ENCODE peak calls at places on chromosomes 4 and X, in ten cellular contexts. One of them, this sample, is unnamed.

GRCh38 chrX:43557792-43558191 is 98.3 kb upstream of the MAOA start:
- DNase-seq in suprapubic skin: no peak
- DNase-seq in cardiac muscle cell: peak; percentile 75
- DNase-seq in psoas muscle: no peak
- DNase-seq in uterus: peak; percentile 27
- DNase-seq in right atrium auricular region: peak; percentile 62
- DNase-seq in mammary epithelial cell: peak; percentile 31
- DNase-seq in upper lobe of right lung: no peak
- DNase-seq in IMR-90: peak; percentile 49
- DNase-seq in spleen: no peak
- DNase-seq in this sample: peak; percentile 21

GRCh38 chr4:41214158-41215146 is at the start of gene APBB2:
- DNase-seq in spleen: peak; percentile 87
- DNase-seq in suprapubic skin: peak; percentile 94
- DNase-seq in right atrium auricular region: peak; percentile 93
- DNase-seq in IMR-90: peak; percentile 97
- DNase-seq in upper lobe of right lung: peak; percentile 97
- DNase-seq in cardiac muscle cell: peak; percentile 99
- DNase-seq in mammary epithelial cell: peak; percentile 96
- DNase-seq in uterus: peak; percentile 95
- DNase-seq in psoas muscle: peak; percentile 96
- DNase-seq in this sample: peak; percentile 94

GRCh38 chr4:165096776-165097175 is 15.9 kb downstream of the TMEM192 start:
- DNase-seq in spleen: no peak
- DNase-seq in upper lobe of right lung: no peak
- DNase-seq in right atrium auricular region: peak; percentile 9
- DNase-seq in uterus: no peak
- DNase-seq in suprapubic skin: no peak
- DNase-seq in cardiac muscle cell: peak; percentile 49
- DNase-seq in mammary epithelial cell: no peak
- DNase-seq in psoas muscle: no peak
- DNase-seq in IMR-90: peak; percentile 44
- DNase-seq in this sample: no peak

GRCh38 chr4:185426960-185427688 is 1.4 kb upstream of the UFSP2 start:
- DNase-seq in suprapubic skin: no peak
- DNase-seq in mammary epithelial cell: peak; percentile 54
- DNase-seq in cardiac muscle cell: no peak
- DNase-seq in uterus: no peak
- DNase-seq in spleen: no peak
- DNase-seq in IMR-90: no peak
- DNase-seq in upper lobe of right lung: no peak
- DNase-seq in right atrium auricular region: no peak
- DNase-seq in psoas muscle: no peak
- DNase-seq in this sample: no peak

GRCh38 chr4:68082758-68083157 is 46.9 kb downstream of the TMPRSS11F start:
- DNase-seq in psoas muscle: no peak
- DNase-seq in cardiac muscle cell: no peak
- DNase-seq in IMR-90: no peak
- DNase-seq in uterus: no peak
- DNase-seq in right atrium auricular region: no peak
- DNase-seq in upper lobe of right lung: no peak
- DNase-seq in spleen: peak; percentile 35
- DNase-seq in mammary epithelial cell: no peak
- DNase-seq in suprapubic skin: no peak
- DNase-seq in this sample: no peak

GRCh38 chr4:176792348-176793059 is at the start of gene VEGFC:
- DNase-seq in suprapubic skin: peak; percentile 80
- DNase-seq in psoas muscle: peak; percentile 78
- DNase-seq in IMR-90: peak; percentile 73
- DNase-seq in uterus: peak; percentile 55
- DNase-seq in right atrium auricular region: no peak
- DNase-seq in upper lobe of right lung: peak; percentile 75
- DNase-seq in spleen: peak; percentile 73
- DNase-seq in mammary epithelial cell: peak; percentile 73
- DNase-seq in cardiac muscle cell: peak; percentile 85
- DNase-seq in this sample: peak; percentile 68

GRCh38 chrX:14598330-14598729 is 69.0 kb downstream of the GLRA2 start:
- DNase-seq in mammary epithelial cell: no peak
- DNase-seq in right atrium auricular region: no peak
- DNase-seq in suprapubic skin: no peak
- DNase-seq in psoas muscle: no peak
- DNase-seq in cardiac muscle cell: no peak
- DNase-seq in uterus: no peak
- DNase-seq in spleen: no peak
- DNase-seq in upper lobe of right lung: no peak
- DNase-seq in IMR-90: no peak
- DNase-seq in this sample: no peak

GRCh38 chrX:18426004-18426320 is 554 bp downstream of the CDKL5 start:
- DNase-seq in IMR-90: no peak
- DNase-seq in upper lobe of right lung: no peak
- DNase-seq in cardiac muscle cell: no peak
- DNase-seq in mammary epithelial cell: no peak
- DNase-seq in psoas muscle: no peak
- DNase-seq in spleen: peak; percentile 86
- DNase-seq in uterus: no peak
- DNase-seq in right atrium auricular region: no peak
- DNase-seq in suprapubic skin: no peak
- DNase-seq in this sample: no peak

GRCh38 chr4:80566203-80566872 is 230.8 kb downstream of the CFAP299 start:
- DNase-seq in psoas muscle: no peak
- DNase-seq in spleen: no peak
- DNase-seq in upper lobe of right lung: no peak
- DNase-seq in IMR-90: no peak
- DNase-seq in suprapubic skin: no peak
- DNase-seq in uterus: no peak
- DNase-seq in right atrium auricular region: no peak
- DNase-seq in cardiac muscle cell: no peak
- DNase-seq in mammary epithelial cell: no peak
- DNase-seq in this sample: no peak

GRCh38 chr4:71257761-71258160 is 81.1 kb upstream of the SLC4A4 start:
- DNase-seq in upper lobe of right lung: no peak
- DNase-seq in psoas muscle: no peak
- DNase-seq in suprapubic skin: no peak
- DNase-seq in IMR-90: peak; percentile 21
- DNase-seq in cardiac muscle cell: no peak
- DNase-seq in uterus: no peak
- DNase-seq in mammary epithelial cell: no peak
- DNase-seq in right atrium auricular region: no peak
- DNase-seq in spleen: no peak
- DNase-seq in this sample: no peak

GRCh38 chr4:41307633-41308032 is 50.9 kb downstream of the UCHL1 start:
- DNase-seq in cardiac muscle cell: peak; percentile 22
- DNase-seq in mammary epithelial cell: no peak
- DNase-seq in IMR-90: no peak
- DNase-seq in upper lobe of right lung: no peak
- DNase-seq in right atrium auricular region: no peak
- DNase-seq in spleen: no peak
- DNase-seq in suprapubic skin: no peak
- DNase-seq in uterus: no peak
- DNase-seq in psoas muscle: no peak
- DNase-seq in this sample: no peak

GRCh38 chr4:85966308-85966882 is 393.5 kb downstream of the MAPK10 start:
- DNase-seq in spleen: no peak
- DNase-seq in right atrium auricular region: no peak
- DNase-seq in uterus: no peak
- DNase-seq in mammary epithelial cell: no peak
- DNase-seq in IMR-90: no peak
- DNase-seq in suprapubic skin: no peak
- DNase-seq in cardiac muscle cell: peak; percentile 70
- DNase-seq in psoas muscle: no peak
- DNase-seq in upper lobe of right lung: no peak
- DNase-seq in this sample: no peak

GRCh38 chr4:69760455-69760854 is at the start of gene SULT1B1:
- DNase-seq in suprapubic skin: no peak
- DNase-seq in cardiac muscle cell: peak; percentile 71
- DNase-seq in mammary epithelial cell: peak; percentile 58
- DNase-seq in right atrium auricular region: no peak
- DNase-seq in upper lobe of right lung: no peak
- DNase-seq in psoas muscle: no peak
- DNase-seq in IMR-90: peak; percentile 43
- DNase-seq in uterus: no peak
- DNase-seq in spleen: peak; percentile 78
- DNase-seq in this sample: peak; percentile 13

GRCh38 chrX:21657318-21658151 is 595 bp downstream of the KLHL34 start:
- DNase-seq in upper lobe of right lung: peak; percentile 40
- DNase-seq in uterus: no peak
- DNase-seq in psoas muscle: peak; percentile 66
- DNase-seq in right atrium auricular region: no peak
- DNase-seq in spleen: peak; percentile 71
- DNase-seq in suprapubic skin: no peak
- DNase-seq in mammary epithelial cell: no peak
- DNase-seq in IMR-90: no peak
- DNase-seq in cardiac muscle cell: no peak
- DNase-seq in this sample: no peak

GRCh38 chr4:2445571-2445970 is 23.3 kb upstream of the RNF4 start:
- DNase-seq in uterus: no peak
- DNase-seq in cardiac muscle cell: no peak
- DNase-seq in IMR-90: no peak
- DNase-seq in spleen: no peak
- DNase-seq in psoas muscle: peak; percentile 1
- DNase-seq in upper lobe of right lung: no peak
- DNase-seq in suprapubic skin: no peak
- DNase-seq in right atrium auricular region: no peak
- DNase-seq in mammary epithelial cell: no peak
- DNase-seq in this sample: no peak

GRCh38 chrX:137915466-137915865 is 349.5 kb downstream of the ZIC3 start:
- DNase-seq in spleen: no peak
- DNase-seq in cardiac muscle cell: no peak
- DNase-seq in mammary epithelial cell: no peak
- DNase-seq in psoas muscle: no peak
- DNase-seq in suprapubic skin: no peak
- DNase-seq in uterus: no peak
- DNase-seq in IMR-90: no peak
- DNase-seq in right atrium auricular region: no peak
- DNase-seq in upper lobe of right lung: no peak
- DNase-seq in this sample: no peak

GRCh38 chr4:132065940-132066495 is 1083.1 kb upstream of the PCDH10 start:
- DNase-seq in psoas muscle: no peak
- DNase-seq in right atrium auricular region: no peak
- DNase-seq in IMR-90: peak; percentile 71
- DNase-seq in mammary epithelial cell: peak; percentile 65
- DNase-seq in upper lobe of right lung: no peak
- DNase-seq in suprapubic skin: no peak
- DNase-seq in cardiac muscle cell: no peak
- DNase-seq in spleen: no peak
- DNase-seq in uterus: no peak
- DNase-seq in this sample: no peak

GRCh38 chr4:132062611-132063239 is 1086.4 kb upstream of the PCDH10 start:
- DNase-seq in uterus: no peak
- DNase-seq in upper lobe of right lung: no peak
- DNase-seq in IMR-90: no peak
- DNase-seq in suprapubic skin: no peak
- DNase-seq in cardiac muscle cell: no peak
- DNase-seq in spleen: no peak
- DNase-seq in right atrium auricular region: no peak
- DNase-seq in mammary epithelial cell: no peak
- DNase-seq in psoas muscle: no peak
- DNase-seq in this sample: no peak

GRCh38 chr4:132059227-132059626 is 1089.9 kb upstream of the PCDH10 start:
- DNase-seq in mammary epithelial cell: peak; percentile 56
- DNase-seq in IMR-90: no peak
- DNase-seq in right atrium auricular region: no peak
- DNase-seq in cardiac muscle cell: no peak
- DNase-seq in spleen: no peak
- DNase-seq in upper lobe of right lung: no peak
- DNase-seq in suprapubic skin: no peak
- DNase-seq in uterus: no peak
- DNase-seq in psoas muscle: no peak
- DNase-seq in this sample: no peak

GRCh38 chr4:132063829-132064228 is 1085.3 kb upstream of the PCDH10 start:
- DNase-seq in suprapubic skin: no peak
- DNase-seq in upper lobe of right lung: no peak
- DNase-seq in spleen: no peak
- DNase-seq in mammary epithelial cell: no peak
- DNase-seq in cardiac muscle cell: peak; percentile 90
- DNase-seq in psoas muscle: no peak
- DNase-seq in IMR-90: peak; percentile 55
- DNase-seq in right atrium auricular region: no peak
- DNase-seq in uterus: no peak
- DNase-seq in this sample: no peak
- H3K4me3 ChIP-seq in suprapubic skin: no peak overlapping the region
- H3K4me3 ChIP-seq in upper lobe of right lung: no peak overlapping the region
- H3K4me3 ChIP-seq in spleen: no peak overlapping the region
- H3K4me3 ChIP-seq in mammary epithelial cell: no peak overlapping the region
- H3K4me3 ChIP-seq in cardiac muscle cell: no peak overlapping the region
- H3K4me3 ChIP-seq in psoas muscle: no peak overlapping the region
- H3K4me3 ChIP-seq in IMR-90: no peak overlapping the region
- H3K4me3 ChIP-seq in right atrium auricular region: no peak overlapping the region
- H3K4me3 ChIP-seq in uterus: no peak overlapping the region
- H3K4me3 ChIP-seq in this sample: no peak overlapping the region

GRCh38 chrX:68754406-68754805 is 74.4 kb upstream of the EFNB1 start:
- DNase-seq in IMR-90: no peak
- DNase-seq in psoas muscle: no peak
- DNase-seq in spleen: peak; percentile 19
- DNase-seq in mammary epithelial cell: no peak
- DNase-seq in uterus: no peak
- DNase-seq in suprapubic skin: no peak
- DNase-seq in upper lobe of right lung: no peak
- DNase-seq in right atrium auricular region: peak; percentile 26
- DNase-seq in cardiac muscle cell: no peak
- DNase-seq in this sample: no peak
- H3K9me3 ChIP-seq in IMR-90: peaks cover 4% of the 10 kb centered on the region
- H3K9me3 ChIP-seq in psoas muscle: no peaks in the 10 kb centered on the region
- H3K9me3 ChIP-seq in spleen: no peaks in the 10 kb centered on the region
- H3K9me3 ChIP-seq in mammary epithelial cell: no peaks in the 10 kb centered on the region
- H3K9me3 ChIP-seq in uterus: no peaks in the 10 kb centered on the region
- H3K9me3 ChIP-seq in suprapubic skin: no peaks in the 10 kb centered on the region
- H3K9me3 ChIP-seq in upper lobe of right lung: no peaks in the 10 kb centered on the region
- H3K9me3 ChIP-seq in right atrium auricular region: no peaks in the 10 kb centered on the region
- H3K9me3 ChIP-seq in cardiac muscle cell: no peaks in the 10 kb centered on the region
- H3K9me3 ChIP-seq in this sample: no peaks in the 10 kb centered on the region

GRCh38 chr4:171650543-171650942 is 162.7 kb upstream of the GALNTL6 start:
- DNase-seq in uterus: no peak
- DNase-seq in spleen: no peak
- DNase-seq in cardiac muscle cell: no peak
- DNase-seq in mammary epithelial cell: no peak
- DNase-seq in upper lobe of right lung: no peak
- DNase-seq in psoas muscle: no peak
- DNase-seq in right atrium auricular region: no peak
- DNase-seq in IMR-90: no peak
- DNase-seq in suprapubic skin: no peak
- DNase-seq in this sample: no peak
- TF ChIP-seq CTCF in uterus: no peak
- TF ChIP-seq CTCF in spleen: no peak
- TF ChIP-seq CTCF in cardiac muscle cell: no peak
- TF ChIP-seq CTCF in mammary epithelial cell: no peak
- TF ChIP-seq CTCF in upper lobe of right lung: no peak
- TF ChIP-seq CTCF in psoas muscle: no peak
- TF ChIP-seq CTCF in right atrium auricular region: no peak
- TF ChIP-seq CTCF in IMR-90: no peak
- TF ChIP-seq CTCF in suprapubic skin: no peak
- TF ChIP-seq CTCF in this sample: no peak

GRCh38 chr4:73853246-73853704 is at the start of gene PF4V1:
- DNase-seq in right atrium auricular region: no peak
- DNase-seq in spleen: peak; percentile 75
- DNase-seq in uterus: no peak
- DNase-seq in cardiac muscle cell: peak; percentile 50
- DNase-seq in mammary epithelial cell: no peak
- DNase-seq in psoas muscle: peak; percentile 63
- DNase-seq in IMR-90: no peak
- DNase-seq in upper lobe of right lung: peak; percentile 70
- DNase-seq in suprapubic skin: peak; percentile 79
- DNase-seq in this sample: no peak
- H3K4me3 ChIP-seq in right atrium auricular region: no peak within 1 kb of the TSS
- H3K4me3 ChIP-seq in spleen: peak within 1 kb of the TSS; percentile 8
- H3K4me3 ChIP-seq in uterus: no peak within 1 kb of the TSS
- H3K4me3 ChIP-seq in cardiac muscle cell: no peak within 1 kb of the TSS
- H3K4me3 ChIP-seq in mammary epithelial cell: peak within 1 kb of the TSS; percentile 11
- H3K4me3 ChIP-seq in psoas muscle: no peak within 1 kb of the TSS
- H3K4me3 ChIP-seq in IMR-90: no peak within 1 kb of the TSS
- H3K4me3 ChIP-seq in upper lobe of right lung: no peak within 1 kb of the TSS
- H3K4me3 ChIP-seq in suprapubic skin: peak within 1 kb of the TSS; percentile 26
- H3K4me3 ChIP-seq in this sample: peak within 1 kb of the TSS; percentile 40

GRCh38 chrX:1262369-1262768 is 6.2 kb upstream of the CSF2RA start:
- DNase-seq in uterus: no peak
- DNase-seq in cardiac muscle cell: no peak
- DNase-seq in mammary epithelial cell: no peak
- DNase-seq in right atrium auricular region: no peak
- DNase-seq in upper lobe of right lung: no peak
- DNase-seq in IMR-90: no peak
- DNase-seq in spleen: peak; percentile 6
- DNase-seq in suprapubic skin: no peak
- DNase-seq in psoas muscle: no peak
- DNase-seq in this sample: no peak
- H3K9me3 ChIP-seq in uterus: no peaks in the 10 kb centered on the region
- H3K9me3 ChIP-seq in cardiac muscle cell: no peaks in the 10 kb centered on the region
- H3K9me3 ChIP-seq in mammary epithelial cell: peaks cover 9% of the 10 kb centered on the region
- H3K9me3 ChIP-seq in right atrium auricular region: no peaks in the 10 kb centered on the region
- H3K9me3 ChIP-seq in upper lobe of right lung: no peaks in the 10 kb centered on the region
- H3K9me3 ChIP-seq in IMR-90: peaks cover 24% of the 10 kb centered on the region
- H3K9me3 ChIP-seq in spleen: no peaks in the 10 kb centered on the region
- H3K9me3 ChIP-seq in suprapubic skin: no peaks in the 10 kb centered on the region
- H3K9me3 ChIP-seq in psoas muscle: no peaks in the 10 kb centered on the region
- H3K9me3 ChIP-seq in this sample: peaks cover 4% of the 10 kb centered on the region

This sample was measured in left ventricle myocardium inferior.